ENCODE peak calls at places on chromosomes 1 and 21, in eight cellular contexts. One of them, this sample, is unnamed.

GRCh38 chr1:150576794-150577556 is 2.4 kb downstream of the MCL1 start:
- DNase-seq in GM23338: peak; percentile 5
- DNase-seq in hippocampal formation: no peak
- DNase-seq in amniotic stem cell: no peak
- DNase-seq in GOT3: no peak
- DNase-seq in cerebellum: no peak
- DNase-seq in NCI-H524: no peak
- DNase-seq in SW480: no peak
- DNase-seq in this sample: peak; percentile 46

GRCh38 chr21:32558131-32558530 is 27.2 kb downstream of the TCP10L start:
- DNase-seq in NCI-H524: no peak
- DNase-seq in GM23338: no peak
- DNase-seq in GOT3: no peak
- DNase-seq in cerebellum: no peak
- DNase-seq in amniotic stem cell: no peak
- DNase-seq in hippocampal formation: no peak
- DNase-seq in SW480: no peak
- DNase-seq in this sample: no peak

GRCh38 chr1:59431566-59432294 is 134.8 kb downstream of the FGGY start:
- DNase-seq in hippocampal formation: no peak
- DNase-seq in GOT3: no peak
- DNase-seq in NCI-H524: no peak
- DNase-seq in amniotic stem cell: no peak
- DNase-seq in GM23338: no peak
- DNase-seq in cerebellum: no peak
- DNase-seq in SW480: no peak
- DNase-seq in this sample: no peak

GRCh38 chr1:33267468-33268205 is 11.3 kb downstream of the ZNF362 start:
- DNase-seq in GM23338: no peak
- DNase-seq in NCI-H524: no peak
- DNase-seq in hippocampal formation: no peak
- DNase-seq in GOT3: no peak
- DNase-seq in SW480: no peak
- DNase-seq in amniotic stem cell: no peak
- DNase-seq in cerebellum: no peak
- DNase-seq in this sample: no peak

GRCh38 chr21:29072873-29073221 is 601 bp downstream of the CCT8 start:
- DNase-seq in GM23338: peak; percentile 47
- DNase-seq in GOT3: no peak
- DNase-seq in SW480: no peak
- DNase-seq in hippocampal formation: no peak
- DNase-seq in NCI-H524: no peak
- DNase-seq in cerebellum: no peak
- DNase-seq in amniotic stem cell: no peak
- DNase-seq in this sample: peak; percentile 17

GRCh38 chr1:65949230-65949626 is 156.5 kb downstream of the PDE4B start:
- DNase-seq in hippocampal formation: no peak
- DNase-seq in SW480: no peak
- DNase-seq in GOT3: no peak
- DNase-seq in amniotic stem cell: no peak
- DNase-seq in cerebellum: no peak
- DNase-seq in NCI-H524: no peak
- DNase-seq in GM23338: no peak
- DNase-seq in this sample: no peak

GRCh38 chr1:156655904-156656516 is 14.1 kb downstream of the BCAN start:
- DNase-seq in cerebellum: no peak
- DNase-seq in NCI-H524: no peak
- DNase-seq in GOT3: no peak
- DNase-seq in SW480: no peak
- DNase-seq in GM23338: no peak
- DNase-seq in hippocampal formation: no peak
- DNase-seq in amniotic stem cell: no peak
- DNase-seq in this sample: no peak

GRCh38 chr1:154474802-154475201 is 27.2 kb upstream of the TDRD10 start:
- DNase-seq in GM23338: no peak
- DNase-seq in SW480: no peak
- DNase-seq in GOT3: no peak
- DNase-seq in amniotic stem cell: no peak
- DNase-seq in hippocampal formation: peak; percentile 71
- DNase-seq in NCI-H524: no peak
- DNase-seq in cerebellum: no peak
- DNase-seq in this sample: peak; percentile 93

GRCh38 chr1:156123356-156124196 is 9.1 kb downstream of the LMNA start:
- DNase-seq in amniotic stem cell: peak; percentile 87
- DNase-seq in GM23338: peak; percentile 87
- DNase-seq in NCI-H524: peak; percentile 98
- DNase-seq in GOT3: peak; percentile 84
- DNase-seq in cerebellum: no peak
- DNase-seq in SW480: peak; percentile 93
- DNase-seq in hippocampal formation: peak; percentile 87
- DNase-seq in this sample: peak; percentile 96

GRCh38 chr1:181645171-181645570 is 161.9 kb downstream of the CACNA1E start:
- DNase-seq in GM23338: no peak
- DNase-seq in cerebellum: no peak
- DNase-seq in SW480: no peak
- DNase-seq in GOT3: no peak
- DNase-seq in NCI-H524: no peak
- DNase-seq in amniotic stem cell: no peak
- DNase-seq in hippocampal formation: no peak
- DNase-seq in this sample: no peak

GRCh38 chr1:154329551-154330131 is 4.3 kb downstream of the ATP8B2 start:
- DNase-seq in NCI-H524: no peak
- DNase-seq in GM23338: peak; percentile 28
- DNase-seq in GOT3: no peak
- DNase-seq in hippocampal formation: no peak
- DNase-seq in SW480: no peak
- DNase-seq in cerebellum: peak; percentile 89
- DNase-seq in amniotic stem cell: no peak
- DNase-seq in this sample: no peak

GRCh38 chr1:218322762-218323161 is 22.4 kb upstream of the TGFB2 start:
- DNase-seq in GM23338: no peak
- DNase-seq in amniotic stem cell: no peak
- DNase-seq in GOT3: no peak
- DNase-seq in SW480: no peak
- DNase-seq in hippocampal formation: no peak
- DNase-seq in NCI-H524: no peak
- DNase-seq in cerebellum: no peak
- DNase-seq in this sample: no peak

GRCh38 chr1:206112600-206113301 is 4.4 kb downstream of the AVPR1B start:
- DNase-seq in SW480: peak; percentile 39
- DNase-seq in hippocampal formation: no peak
- DNase-seq in GOT3: no peak
- DNase-seq in GM23338: no peak
- DNase-seq in NCI-H524: no peak
- DNase-seq in amniotic stem cell: no peak
- DNase-seq in cerebellum: no peak
- DNase-seq in this sample: peak; percentile 50

GRCh38 chr1:228084325-228084724 is 1.8 kb downstream of the ARF1 start:
- DNase-seq in amniotic stem cell: no peak
- DNase-seq in cerebellum: no peak
- DNase-seq in hippocampal formation: no peak
- DNase-seq in GM23338: no peak
- DNase-seq in SW480: no peak
- DNase-seq in NCI-H524: no peak
- DNase-seq in GOT3: no peak
- DNase-seq in this sample: no peak

GRCh38 chr1:56202743-56203142 is 376.6 kb downstream of the PLPP3 start:
- DNase-seq in hippocampal formation: no peak
- DNase-seq in GM23338: no peak
- DNase-seq in amniotic stem cell: no peak
- DNase-seq in cerebellum: no peak
- DNase-seq in GOT3: no peak
- DNase-seq in NCI-H524: no peak
- DNase-seq in SW480: no peak
- DNase-seq in this sample: no peak

GRCh38 chr1:100543640-100544039 is 5.7 kb downstream of the GPR88 start:
- DNase-seq in cerebellum: no peak
- DNase-seq in NCI-H524: no peak
- DNase-seq in GOT3: no peak
- DNase-seq in SW480: peak; percentile 33
- DNase-seq in GM23338: peak; percentile 90
- DNase-seq in amniotic stem cell: no peak
- DNase-seq in hippocampal formation: no peak
- DNase-seq in this sample: peak; percentile 17

GRCh38 chr1:179709841-179710329 is 33.2 kb upstream of the FAM163A start:
- DNase-seq in GM23338: no peak
- DNase-seq in cerebellum: no peak
- DNase-seq in GOT3: no peak
- DNase-seq in amniotic stem cell: no peak
- DNase-seq in SW480: no peak
- DNase-seq in hippocampal formation: no peak
- DNase-seq in NCI-H524: no peak
- DNase-seq in this sample: peak; percentile 15

GRCh38 chr1:36136535-36136934 is 11.5 kb upstream of the COL8A2 start:
- DNase-seq in amniotic stem cell: peak; percentile 73
- DNase-seq in SW480: no peak
- DNase-seq in cerebellum: peak; percentile 70
- DNase-seq in GOT3: no peak
- DNase-seq in hippocampal formation: no peak
- DNase-seq in NCI-H524: no peak
- DNase-seq in GM23338: no peak
- DNase-seq in this sample: no peak

GRCh38 chr1:56439610-56440264 is 139.6 kb downstream of the PLPP3 start:
- DNase-seq in hippocampal formation: no peak
- DNase-seq in SW480: no peak
- DNase-seq in NCI-H524: no peak
- DNase-seq in amniotic stem cell: no peak
- DNase-seq in GM23338: no peak
- DNase-seq in cerebellum: no peak
- DNase-seq in GOT3: no peak
- DNase-seq in this sample: no peak

GRCh38 chr1:113714606-113715269 is 44.5 kb downstream of the PHTF1 start:
- DNase-seq in hippocampal formation: no peak
- DNase-seq in amniotic stem cell: no peak
- DNase-seq in GM23338: peak; percentile 25
- DNase-seq in cerebellum: no peak
- DNase-seq in NCI-H524: no peak
- DNase-seq in GOT3: no peak
- DNase-seq in SW480: no peak
- DNase-seq in this sample: no peak

GRCh38 chr1:26363549-26364448 is 8.8 kb downstream of the ZNF683 start:
- DNase-seq in SW480: peak; percentile 79
- DNase-seq in hippocampal formation: peak; percentile 37
- DNase-seq in GOT3: peak; percentile 50
- DNase-seq in amniotic stem cell: no peak
- DNase-seq in GM23338: peak; percentile 94
- DNase-seq in cerebellum: no peak
- DNase-seq in NCI-H524: peak; percentile 24
- DNase-seq in this sample: peak; percentile 83

GRCh38 chr1:203650012-203650836 is 23.6 kb downstream of the ATP2B4 start:
- DNase-seq in hippocampal formation: no peak
- DNase-seq in amniotic stem cell: no peak
- DNase-seq in GM23338: peak; percentile 87
- DNase-seq in SW480: peak; percentile 52
- DNase-seq in cerebellum: no peak
- DNase-seq in GOT3: no peak
- DNase-seq in NCI-H524: no peak
- DNase-seq in this sample: peak; percentile 64

GRCh38 chr1:109667452-109668122 is at the start of gene GSTM2:
- DNase-seq in GM23338: peak; percentile 96
- DNase-seq in amniotic stem cell: peak; percentile 68
- DNase-seq in NCI-H524: peak; percentile 60
- DNase-seq in SW480: no peak
- DNase-seq in hippocampal formation: peak; percentile 77
- DNase-seq in GOT3: peak; percentile 33
- DNase-seq in cerebellum: peak; percentile 49
- DNase-seq in this sample: peak; percentile 84

GRCh38 chr1:3560199-3560955 is 50.9 kb downstream of the MEGF6 start:
- DNase-seq in GOT3: no peak
- DNase-seq in cerebellum: no peak
- DNase-seq in GM23338: no peak
- DNase-seq in SW480: no peak
- DNase-seq in NCI-H524: no peak
- DNase-seq in hippocampal formation: no peak
- DNase-seq in amniotic stem cell: no peak
- DNase-seq in this sample: no peak

GRCh38 chr1:110214454-110215404 is 4.6 kb downstream of the KCNC4 start:
- DNase-seq in GM23338: no peak
- DNase-seq in amniotic stem cell: no peak
- DNase-seq in GOT3: no peak
- DNase-seq in cerebellum: no peak
- DNase-seq in SW480: no peak
- DNase-seq in hippocampal formation: no peak
- DNase-seq in NCI-H524: no peak
- DNase-seq in this sample: peak; percentile 7

GRCh38 chr1:53541761-53542550 is 82.8 kb downstream of the DMRTB1 start:
- DNase-seq in NCI-H524: peak; percentile 21
- DNase-seq in GOT3: peak; percentile 39
- DNase-seq in hippocampal formation: no peak
- DNase-seq in amniotic stem cell: peak; percentile 79
- DNase-seq in GM23338: peak; percentile 80
- DNase-seq in SW480: peak; percentile 64
- DNase-seq in cerebellum: no peak
- DNase-seq in this sample: peak; percentile 49

GRCh38 chr1:111204923-111205723 is 4.7 kb upstream of the DENND2D start:
- DNase-seq in GM23338: no peak
- DNase-seq in cerebellum: no peak
- DNase-seq in NCI-H524: no peak
- DNase-seq in amniotic stem cell: no peak
- DNase-seq in GOT3: no peak
- DNase-seq in SW480: no peak
- DNase-seq in hippocampal formation: no peak
- DNase-seq in this sample: peak; percentile 45

GRCh38 chr21:35326677-35327076 is 277.6 kb upstream of the RUNX1 start:
- DNase-seq in SW480: no peak
- DNase-seq in amniotic stem cell: no peak
- DNase-seq in hippocampal formation: no peak
- DNase-seq in NCI-H524: peak; percentile 31
- DNase-seq in GM23338: no peak
- DNase-seq in GOT3: no peak
- DNase-seq in cerebellum: no peak
- DNase-seq in this sample: peak; percentile 14